ENCODE peak calls at places on chromosome 18, in four cellular contexts. One of them, this sample, is unnamed.

GRCh38 chr18:34938102-34938501 is 103.1 kb upstream of the MAPRE2 start:
- DNase-seq in right lobe of liver: no peak
- DNase-seq in CD8-positive, alpha-beta T cell: no peak
- DNase-seq in PC-3: no peak
- DNase-seq in this sample: no peak

GRCh38 chr18:50751490-50751889 is 68.3 kb downstream of the MRO start:
- DNase-seq in right lobe of liver: no peak
- DNase-seq in CD8-positive, alpha-beta T cell: no peak
- DNase-seq in PC-3: no peak
- DNase-seq in this sample: no peak

GRCh38 chr18:9835112-9835755 is 50.5 kb upstream of the TXNDC2 start:
- DNase-seq in right lobe of liver: no peak
- DNase-seq in CD8-positive, alpha-beta T cell: no peak
- DNase-seq in PC-3: no peak
- DNase-seq in this sample: no peak

GRCh38 chr18:61006687-61007224 is 326.5 kb upstream of the CDH20 start:
- DNase-seq in CD8-positive, alpha-beta T cell: no peak
- DNase-seq in right lobe of liver: no peak
- DNase-seq in PC-3: no peak
- DNase-seq in this sample: no peak

GRCh38 chr18:47100214-47100831 is 50.0 kb downstream of the HDHD2 start:
- DNase-seq in PC-3: peak; percentile 61
- DNase-seq in right lobe of liver: no peak
- DNase-seq in CD8-positive, alpha-beta T cell: peak; percentile 73
- DNase-seq in this sample: no peak

GRCh38 chr18:77068321-77068841 is 64.2 kb downstream of the MBP start:
- DNase-seq in CD8-positive, alpha-beta T cell: no peak
- DNase-seq in PC-3: peak; percentile 60
- DNase-seq in right lobe of liver: no peak
- DNase-seq in this sample: no peak

GRCh38 chr18:45567123-45567522 is 48.2 kb upstream of the SLC14A2 start:
- DNase-seq in CD8-positive, alpha-beta T cell: no peak
- DNase-seq in right lobe of liver: no peak
- DNase-seq in PC-3: no peak
- DNase-seq in this sample: no peak

GRCh38 chr18:80169607-80170006 is 60.5 kb downstream of the ADNP2 start:
- DNase-seq in PC-3: peak; percentile 19
- DNase-seq in right lobe of liver: no peak
- DNase-seq in CD8-positive, alpha-beta T cell: no peak
- DNase-seq in this sample: peak; percentile 50

GRCh38 chr18:73670046-73670445 is 477.6 kb downstream of the FBXO15 start:
- DNase-seq in CD8-positive, alpha-beta T cell: no peak
- DNase-seq in right lobe of liver: no peak
- DNase-seq in PC-3: peak; percentile 62
- DNase-seq in this sample: no peak

GRCh38 chr18:78670778-78671405 is 308.7 kb upstream of the SALL3 start:
- DNase-seq in CD8-positive, alpha-beta T cell: no peak
- DNase-seq in PC-3: no peak
- DNase-seq in right lobe of liver: no peak
- DNase-seq in this sample: peak; percentile 16

GRCh38 chr18:57648414-57648813 is 26.8 kb upstream of the NARS1 start:
- DNase-seq in right lobe of liver: no peak
- DNase-seq in CD8-positive, alpha-beta T cell: no peak
- DNase-seq in PC-3: no peak
- DNase-seq in this sample: no peak

GRCh38 chr18:57640749-57641148 is 19.1 kb upstream of the NARS1 start:
- DNase-seq in right lobe of liver: no peak
- DNase-seq in PC-3: no peak
- DNase-seq in CD8-positive, alpha-beta T cell: no peak
- DNase-seq in this sample: no peak

GRCh38 chr18:57649536-57650495 is 28.2 kb upstream of the NARS1 start:
- DNase-seq in right lobe of liver: no peak
- DNase-seq in PC-3: peak; percentile 95
- DNase-seq in CD8-positive, alpha-beta T cell: no peak
- DNase-seq in this sample: no peak

GRCh38 chr18:57640236-57640635 is 18.6 kb upstream of the NARS1 start:
- DNase-seq in right lobe of liver: no peak
- DNase-seq in CD8-positive, alpha-beta T cell: no peak
- DNase-seq in PC-3: no peak
- DNase-seq in this sample: no peak

DNA sequence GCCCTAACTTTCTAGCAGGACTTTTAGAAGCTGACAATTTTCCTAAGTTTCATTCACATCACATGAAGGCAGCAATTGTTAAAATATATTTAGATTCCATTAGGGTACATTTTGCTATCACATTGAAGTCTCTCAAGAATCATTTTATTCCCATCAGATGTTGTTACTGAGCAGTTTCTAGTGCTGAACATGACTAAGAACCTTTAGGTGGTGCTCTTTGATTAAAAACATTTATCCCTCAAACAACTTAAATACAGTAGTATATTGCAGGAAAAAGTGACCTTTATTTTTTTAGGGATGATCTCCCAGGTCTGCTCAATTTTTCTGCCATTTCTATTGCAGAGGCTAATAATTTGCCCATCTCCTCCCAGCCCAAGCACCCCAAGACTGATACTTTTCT is 22.9 kb upstream of the NARS1 start:
- DNase-seq in PC-3: peak; percentile 41
- DNase-seq in CD8-positive, alpha-beta T cell: no peak
- DNase-seq in right lobe of liver: no peak
- DNase-seq in this sample: no peak
- TF ChIP-seq CTCF in PC-3: peak; percentile 56
- TF ChIP-seq CTCF in CD8-positive, alpha-beta T cell: no peak
- TF ChIP-seq CTCF in right lobe of liver: peak; percentile 19
- TF ChIP-seq CTCF in this sample: no peak

GRCh38 chr18:3851159-3851558 is 401.2 kb downstream of the TGIF1 start:
- DNase-seq in right lobe of liver: no peak
- DNase-seq in PC-3: no peak
- DNase-seq in CD8-positive, alpha-beta T cell: no peak
- DNase-seq in this sample: no peak

GRCh38 chr18:3861495-3861894 is 411.5 kb downstream of the TGIF1 start:
- DNase-seq in right lobe of liver: no peak
- DNase-seq in PC-3: no peak
- DNase-seq in CD8-positive, alpha-beta T cell: no peak
- DNase-seq in this sample: no peak

GRCh38 chr18:3857544-3857943 is 407.6 kb downstream of the TGIF1 start:
- DNase-seq in CD8-positive, alpha-beta T cell: no peak
- DNase-seq in right lobe of liver: no peak
- DNase-seq in PC-3: no peak
- DNase-seq in this sample: no peak

GRCh38 chr18:3852321-3852720 is 402.3 kb downstream of the TGIF1 start:
- DNase-seq in PC-3: no peak
- DNase-seq in right lobe of liver: no peak
- DNase-seq in CD8-positive, alpha-beta T cell: no peak
- DNase-seq in this sample: no peak

DNA sequence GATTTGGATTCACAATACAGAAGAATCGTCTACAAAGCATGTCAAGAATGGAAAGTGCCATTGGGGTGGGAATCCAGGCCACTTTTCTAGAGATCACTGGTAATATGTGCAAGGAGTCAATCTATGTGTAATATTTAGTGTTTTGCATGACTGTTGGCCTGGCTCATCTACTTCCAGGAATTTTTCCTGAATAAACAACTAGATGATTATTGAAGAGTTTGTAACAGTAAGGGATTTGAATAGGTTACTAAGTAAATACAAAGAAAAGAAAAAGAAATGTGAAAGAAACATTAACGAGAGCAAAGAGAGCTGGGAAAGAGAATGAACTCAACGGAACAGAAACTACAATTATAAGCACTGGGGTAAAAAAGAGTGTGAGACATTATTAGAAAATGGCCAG is 406.0 kb downstream of the TGIF1 start:
- DNase-seq in PC-3: no peak
- DNase-seq in CD8-positive, alpha-beta T cell: no peak
- DNase-seq in right lobe of liver: no peak
- DNase-seq in this sample: no peak
- H3K36me3 ChIP-seq in PC-3: no peaks in the 10 kb centered on the region
- H3K36me3 ChIP-seq in CD8-positive, alpha-beta T cell: no peaks in the 10 kb centered on the region
- H3K36me3 ChIP-seq in right lobe of liver: no peaks in the 10 kb centered on the region
- H3K36me3 ChIP-seq in this sample: no peaks in the 10 kb centered on the region

GRCh38 chr18:62838475-62839098 is 123.2 kb downstream of the PHLPP1 start:
- DNase-seq in right lobe of liver: no peak
- DNase-seq in PC-3: no peak
- DNase-seq in CD8-positive, alpha-beta T cell: no peak
- DNase-seq in this sample: no peak

GRCh38 chr18:62832282-62832681 is 116.9 kb downstream of the PHLPP1 start:
- DNase-seq in CD8-positive, alpha-beta T cell: no peak
- DNase-seq in right lobe of liver: no peak
- DNase-seq in PC-3: peak; percentile 37
- DNase-seq in this sample: no peak

GRCh38 chr18:62837011-62837410 is 121.7 kb downstream of the PHLPP1 start:
- DNase-seq in CD8-positive, alpha-beta T cell: no peak
- DNase-seq in PC-3: no peak
- DNase-seq in right lobe of liver: no peak
- DNase-seq in this sample: no peak

GRCh38 chr18:62833494-62833893 is 118.2 kb downstream of the PHLPP1 start:
- DNase-seq in CD8-positive, alpha-beta T cell: no peak
- DNase-seq in PC-3: no peak
- DNase-seq in right lobe of liver: no peak
- DNase-seq in this sample: no peak

GRCh38 chr18:62834715-62835114 is 119.4 kb downstream of the PHLPP1 start:
- DNase-seq in PC-3: no peak
- DNase-seq in CD8-positive, alpha-beta T cell: no peak
- DNase-seq in right lobe of liver: no peak
- DNase-seq in this sample: no peak
- TF ChIP-seq CTCF in PC-3: no peak
- TF ChIP-seq CTCF in CD8-positive, alpha-beta T cell: no peak
- TF ChIP-seq CTCF in right lobe of liver: no peak
- TF ChIP-seq CTCF in this sample: no peak

GRCh38 chr18:58953627-58954026 is 89.0 kb downstream of the ZNF532 start:
- DNase-seq in right lobe of liver: peak; percentile 77
- DNase-seq in PC-3: no peak
- DNase-seq in CD8-positive, alpha-beta T cell: no peak
- DNase-seq in this sample: no peak
- H3K36me3 ChIP-seq in right lobe of liver: no peaks in the 10 kb centered on the region
- H3K36me3 ChIP-seq in PC-3: peaks cover 46% of the 10 kb centered on the region
- H3K36me3 ChIP-seq in CD8-positive, alpha-beta T cell: no peaks in the 10 kb centered on the region
- H3K36me3 ChIP-seq in this sample: no peaks in the 10 kb centered on the region

GRCh38 chr18:32358529-32358928 is 112.2 kb downstream of the GAREM1 start:
- DNase-seq in PC-3: no peak
- DNase-seq in CD8-positive, alpha-beta T cell: no peak
- DNase-seq in right lobe of liver: no peak
- DNase-seq in this sample: no peak

GRCh38 chr18:32360682-32361345 is 109.9 kb downstream of the GAREM1 start:
- DNase-seq in PC-3: no peak
- DNase-seq in CD8-positive, alpha-beta T cell: no peak
- DNase-seq in right lobe of liver: no peak
- DNase-seq in this sample: no peak

GRCh38 chr18:32362484-32362883 is 108.2 kb downstream of the GAREM1 start:
- DNase-seq in CD8-positive, alpha-beta T cell: no peak
- DNase-seq in PC-3: peak; percentile 56
- DNase-seq in right lobe of liver: no peak
- DNase-seq in this sample: no peak

GRCh38 chr18:32355896-32356295 is 114.8 kb downstream of the GAREM1 start:
- DNase-seq in PC-3: no peak
- DNase-seq in right lobe of liver: no peak
- DNase-seq in CD8-positive, alpha-beta T cell: no peak
- DNase-seq in this sample: no peak

GRCh38 chr18:32358075-32358474 is 112.6 kb downstream of the GAREM1 start:
- DNase-seq in PC-3: no peak
- DNase-seq in right lobe of liver: no peak
- DNase-seq in CD8-positive, alpha-beta T cell: no peak
- DNase-seq in this sample: no peak
- TF ChIP-seq CTCF in PC-3: peak; percentile 16
- TF ChIP-seq CTCF in right lobe of liver: no peak
- TF ChIP-seq CTCF in CD8-positive, alpha-beta T cell: no peak
- TF ChIP-seq CTCF in this sample: no peak